ENCODE peak calls at places on chromosomes 13 and 19, in nine cellular contexts. One of them, this sample, is unnamed.

GRCh38 chr13:35963982-35964665 is 167.1 kb downstream of the DCLK1 start:
- DNase-seq in GM06990: no peak
- DNase-seq in heart right ventricle: no peak
- DNase-seq in endothelial cell of umbilical vein: peak
- DNase-seq in astrocyte of the spinal cord: no peak
- DNase-seq in uterus: no peak
- DNase-seq in A549: no peak
- DNase-seq in astrocyte: no peak
- DNase-seq in SK-N-SH: no peak
- DNase-seq in this sample: no peak

GRCh38 chr13:109919715-109920375 is 133.5 kb upstream of the IRS2 start:
- DNase-seq in GM06990: no peak
- DNase-seq in heart right ventricle: no peak
- DNase-seq in endothelial cell of umbilical vein: no peak
- DNase-seq in astrocyte of the spinal cord: peak
- DNase-seq in uterus: no peak
- DNase-seq in A549: no peak
- DNase-seq in astrocyte: peak
- DNase-seq in SK-N-SH: no peak
- DNase-seq in this sample: no peak

GRCh38 chr13:97753942-97754670 is 199.4 kb upstream of the IPO5 start:
- DNase-seq in GM06990: no peak
- DNase-seq in heart right ventricle: no peak
- DNase-seq in endothelial cell of umbilical vein: no peak
- DNase-seq in astrocyte of the spinal cord: no peak
- DNase-seq in uterus: no peak
- DNase-seq in A549: no peak
- DNase-seq in astrocyte: no peak
- DNase-seq in SK-N-SH: no peak
- DNase-seq in this sample: no peak

GRCh38 chr19:6773323-6773931 is 919 bp downstream of the VAV1 start:
- DNase-seq in GM06990: peak
- DNase-seq in heart right ventricle: peak
- DNase-seq in endothelial cell of umbilical vein: no peak
- DNase-seq in astrocyte of the spinal cord: no peak
- DNase-seq in uterus: no peak
- DNase-seq in A549: no peak
- DNase-seq in astrocyte: no peak
- DNase-seq in SK-N-SH: no peak
- DNase-seq in this sample: no peak

GRCh38 chr13:50179977-50180376 is 164.7 kb downstream of the KCNRG start:
- DNase-seq in GM06990: no peak
- DNase-seq in heart right ventricle: no peak
- DNase-seq in endothelial cell of umbilical vein: no peak
- DNase-seq in astrocyte of the spinal cord: no peak
- DNase-seq in uterus: no peak
- DNase-seq in A549: no peak
- DNase-seq in astrocyte: no peak
- DNase-seq in SK-N-SH: no peak
- DNase-seq in this sample: no peak

GRCh38 chr13:89490661-89491060 is 1819.5 kb downstream of the SLITRK5 start:
- DNase-seq in GM06990: no peak
- DNase-seq in heart right ventricle: no peak
- DNase-seq in endothelial cell of umbilical vein: no peak
- DNase-seq in astrocyte of the spinal cord: peak
- DNase-seq in uterus: no peak
- DNase-seq in A549: no peak
- DNase-seq in astrocyte: peak
- DNase-seq in SK-N-SH: no peak
- DNase-seq in this sample: no peak

GRCh38 chr19:8366961-8367326 is 3.0 kb downstream of the ANGPTL4 start:
- DNase-seq in GM06990: no peak
- DNase-seq in heart right ventricle: no peak
- DNase-seq in endothelial cell of umbilical vein: no peak
- DNase-seq in astrocyte of the spinal cord: no peak
- DNase-seq in uterus: peak
- DNase-seq in A549: no peak
- DNase-seq in astrocyte: peak
- DNase-seq in SK-N-SH: no peak
- DNase-seq in this sample: peak

GRCh38 chr19:39193785-39194184 is 3.0 kb upstream of the NCCRP1 start:
- DNase-seq in GM06990: no peak
- DNase-seq in heart right ventricle: no peak
- DNase-seq in endothelial cell of umbilical vein: no peak
- DNase-seq in astrocyte of the spinal cord: no peak
- DNase-seq in uterus: no peak
- DNase-seq in A549: peak
- DNase-seq in astrocyte: no peak
- DNase-seq in SK-N-SH: no peak
- DNase-seq in this sample: peak

GRCh38 chr19:55146078-55146647 is 2.8 kb downstream of the TNNT1 start:
- DNase-seq in GM06990: no peak
- DNase-seq in heart right ventricle: no peak
- DNase-seq in endothelial cell of umbilical vein: no peak
- DNase-seq in astrocyte of the spinal cord: no peak
- DNase-seq in uterus: no peak
- DNase-seq in A549: peak
- DNase-seq in astrocyte: no peak
- DNase-seq in SK-N-SH: peak
- DNase-seq in this sample: no peak

GRCh38 chr19:10315335-10316214 is at the start of gene FDX2:
- DNase-seq in GM06990: peak
- DNase-seq in heart right ventricle: peak
- DNase-seq in endothelial cell of umbilical vein: peak
- DNase-seq in astrocyte of the spinal cord: peak
- DNase-seq in uterus: peak
- DNase-seq in A549: peak
- DNase-seq in astrocyte: peak
- DNase-seq in SK-N-SH: peak
- DNase-seq in this sample: peak

GRCh38 chr13:36151591-36151990 is 20.4 kb upstream of the DCLK1 start:
- DNase-seq in GM06990: no peak
- DNase-seq in heart right ventricle: no peak
- DNase-seq in endothelial cell of umbilical vein: no peak
- DNase-seq in astrocyte of the spinal cord: no peak
- DNase-seq in uterus: no peak
- DNase-seq in A549: no peak
- DNase-seq in astrocyte: no peak
- DNase-seq in SK-N-SH: no peak
- DNase-seq in this sample: no peak

GRCh38 chr13:78608705-78609463 is 5.5 kb upstream of the POU4F1 start:
- DNase-seq in GM06990: no peak
- DNase-seq in heart right ventricle: no peak
- DNase-seq in endothelial cell of umbilical vein: peak
- DNase-seq in astrocyte of the spinal cord: no peak
- DNase-seq in uterus: no peak
- DNase-seq in A549: no peak
- DNase-seq in astrocyte: no peak
- DNase-seq in SK-N-SH: peak
- DNase-seq in this sample: no peak

GRCh38 chr13:51999525-51999924 is 11.7 kb downstream of the ATP7B start:
- DNase-seq in GM06990: no peak
- DNase-seq in heart right ventricle: peak
- DNase-seq in endothelial cell of umbilical vein: no peak
- DNase-seq in astrocyte of the spinal cord: no peak
- DNase-seq in uterus: no peak
- DNase-seq in A549: no peak
- DNase-seq in astrocyte: peak
- DNase-seq in SK-N-SH: no peak
- DNase-seq in this sample: no peak

GRCh38 chr19:12656899-12657571 is 9.5 kb downstream of the MAN2B1 start:
- DNase-seq in GM06990: no peak
- DNase-seq in heart right ventricle: no peak
- DNase-seq in endothelial cell of umbilical vein: no peak
- DNase-seq in astrocyte of the spinal cord: no peak
- DNase-seq in uterus: no peak
- DNase-seq in A549: no peak
- DNase-seq in astrocyte: no peak
- DNase-seq in SK-N-SH: peak
- DNase-seq in this sample: no peak

GRCh38 chr19:23762884-23763711 is 4.4 kb upstream of the ZNF681 start:
- DNase-seq in GM06990: peak
- DNase-seq in heart right ventricle: peak
- DNase-seq in endothelial cell of umbilical vein: no peak
- DNase-seq in astrocyte of the spinal cord: peak
- DNase-seq in uterus: peak
- DNase-seq in A549: no peak
- DNase-seq in astrocyte: peak
- DNase-seq in SK-N-SH: peak
- DNase-seq in this sample: peak

GRCh38 chr19:4707956-4708650 is 15.5 kb downstream of the DPP9 start:
- DNase-seq in GM06990: no peak
- DNase-seq in heart right ventricle: peak
- DNase-seq in endothelial cell of umbilical vein: no peak
- DNase-seq in astrocyte of the spinal cord: peak
- DNase-seq in uterus: peak
- DNase-seq in A549: no peak
- DNase-seq in astrocyte: peak
- DNase-seq in SK-N-SH: no peak
- DNase-seq in this sample: peak

GRCh38 chr13:108915095-108915633 is 285.8 kb downstream of the MYO16 start:
- DNase-seq in GM06990: no peak
- DNase-seq in heart right ventricle: no peak
- DNase-seq in endothelial cell of umbilical vein: peak
- DNase-seq in astrocyte of the spinal cord: peak
- DNase-seq in uterus: no peak
- DNase-seq in A549: no peak
- DNase-seq in astrocyte: peak
- DNase-seq in SK-N-SH: peak
- DNase-seq in this sample: peak

GRCh38 chr19:58558623-58559274 is 338 bp upstream of the UBE2M start:
- DNase-seq in GM06990: peak
- DNase-seq in heart right ventricle: peak
- DNase-seq in endothelial cell of umbilical vein: peak
- DNase-seq in astrocyte of the spinal cord: peak
- DNase-seq in uterus: peak
- DNase-seq in A549: peak
- DNase-seq in astrocyte: peak
- DNase-seq in SK-N-SH: peak
- DNase-seq in this sample: peak

GRCh38 chr13:112828756-112829155 is 138.9 kb downstream of the ATP11A start:
- DNase-seq in GM06990: no peak
- DNase-seq in heart right ventricle: no peak
- DNase-seq in endothelial cell of umbilical vein: no peak
- DNase-seq in astrocyte of the spinal cord: no peak
- DNase-seq in uterus: no peak
- DNase-seq in A549: no peak
- DNase-seq in astrocyte: no peak
- DNase-seq in SK-N-SH: no peak
- DNase-seq in this sample: no peak

DNA sequence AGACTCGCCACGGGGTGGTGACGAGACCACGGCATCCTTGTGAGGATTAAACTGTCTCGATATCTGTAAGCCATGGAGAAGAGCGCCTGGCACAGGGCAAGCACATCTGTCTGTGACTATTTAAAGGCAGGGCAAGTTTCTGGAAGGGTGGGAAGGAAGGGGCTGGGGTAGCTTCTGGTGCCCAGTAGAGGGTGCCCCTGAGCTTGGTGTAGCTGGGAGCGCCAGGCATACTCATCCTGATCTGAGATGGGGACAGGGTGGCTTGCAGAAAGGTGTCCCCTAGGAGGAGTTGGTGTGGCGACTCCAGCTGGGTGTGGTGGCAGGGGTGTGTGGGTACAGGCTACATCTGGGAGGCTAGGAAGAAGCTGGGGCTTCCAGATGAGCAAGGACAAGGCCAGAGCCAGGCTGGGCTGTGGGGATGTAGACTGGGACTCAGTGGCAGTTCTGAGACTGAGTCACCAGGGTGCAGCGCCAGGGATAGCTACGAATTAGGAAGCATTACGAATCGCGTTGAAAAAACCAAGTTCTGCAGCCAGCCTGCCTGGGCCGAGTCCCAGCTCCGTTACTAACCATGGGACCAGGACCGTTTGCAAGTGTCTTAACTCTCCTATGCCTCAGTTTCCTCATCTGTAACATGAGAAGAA is 23.1 kb upstream of the ASPDH start:
- DNase-seq in GM06990: no peak
- DNase-seq in heart right ventricle: no peak
- DNase-seq in endothelial cell of umbilical vein: no peak
- DNase-seq in astrocyte of the spinal cord: no peak
- DNase-seq in uterus: no peak
- DNase-seq in A549: no peak
- DNase-seq in astrocyte: peak
- DNase-seq in SK-N-SH: no peak
- DNase-seq in this sample: no peak
- TF ChIP-seq CTCF in GM06990: peak
- TF ChIP-seq CTCF in heart right ventricle: no peak
- TF ChIP-seq CTCF in endothelial cell of umbilical vein: no peak
- TF ChIP-seq CTCF in astrocyte of the spinal cord: no peak
- TF ChIP-seq CTCF in uterus: no peak
- TF ChIP-seq CTCF in A549: no peak
- TF ChIP-seq CTCF in astrocyte: no peak
- TF ChIP-seq CTCF in SK-N-SH: no peak
- TF ChIP-seq CTCF in this sample: no peak

DNA sequence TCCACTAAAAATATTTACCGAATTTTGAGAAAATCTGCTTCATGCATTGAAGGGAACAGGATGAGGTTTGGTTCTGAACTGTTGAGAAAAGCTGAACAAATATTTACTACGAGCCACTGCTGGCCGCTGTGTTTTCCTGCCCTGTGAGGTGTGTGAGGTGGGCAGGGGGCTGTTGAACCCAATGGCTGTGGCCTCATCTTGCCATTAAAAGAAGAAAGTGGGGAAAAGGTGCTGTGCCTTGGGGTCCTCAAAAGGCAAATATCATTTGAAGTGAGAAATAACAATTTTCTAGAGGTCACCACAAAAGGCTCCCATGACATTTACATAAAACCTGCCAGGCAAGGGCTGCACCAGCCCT is 44.7 kb downstream of the KLF2 start:
- DNase-seq in GM06990: no peak
- DNase-seq in heart right ventricle: no peak
- DNase-seq in endothelial cell of umbilical vein: no peak
- DNase-seq in astrocyte of the spinal cord: no peak
- DNase-seq in uterus: no peak
- DNase-seq in A549: no peak
- DNase-seq in astrocyte: no peak
- DNase-seq in SK-N-SH: no peak
- DNase-seq in this sample: no peak
- H3K4me3 ChIP-seq in GM06990: no peak
- H3K4me3 ChIP-seq in heart right ventricle: no peak
- H3K4me3 ChIP-seq in endothelial cell of umbilical vein: no peak
- H3K4me3 ChIP-seq in astrocyte of the spinal cord: no peak
- H3K4me3 ChIP-seq in uterus: no peak
- H3K4me3 ChIP-seq in A549: no peak
- H3K4me3 ChIP-seq in astrocyte: no peak
- H3K4me3 ChIP-seq in SK-N-SH: no peak
- H3K4me3 ChIP-seq in this sample: no peak

GRCh38 chr13:42615691-42616090 is 41.7 kb downstream of the TNFSF11 start:
- DNase-seq in GM06990: no peak
- DNase-seq in heart right ventricle: no peak
- DNase-seq in endothelial cell of umbilical vein: no peak
- DNase-seq in astrocyte of the spinal cord: no peak
- DNase-seq in uterus: no peak
- DNase-seq in A549: no peak
- DNase-seq in astrocyte: no peak
- DNase-seq in SK-N-SH: no peak
- DNase-seq in this sample: peak
- TF ChIP-seq CTCF in GM06990: no peak
- TF ChIP-seq CTCF in heart right ventricle: no peak
- TF ChIP-seq CTCF in endothelial cell of umbilical vein: no peak
- TF ChIP-seq CTCF in astrocyte of the spinal cord: no peak
- TF ChIP-seq CTCF in uterus: no peak
- TF ChIP-seq CTCF in A549: no peak
- TF ChIP-seq CTCF in astrocyte: no peak
- TF ChIP-seq CTCF in SK-N-SH: no peak
- TF ChIP-seq CTCF in this sample: no peak

GRCh38 chr13:93552596-93552995 is 326.0 kb downstream of the GPC6 start:
- DNase-seq in GM06990: no peak
- DNase-seq in heart right ventricle: no peak
- DNase-seq in endothelial cell of umbilical vein: no peak
- DNase-seq in astrocyte of the spinal cord: no peak
- DNase-seq in uterus: no peak
- DNase-seq in A549: no peak
- DNase-seq in astrocyte: no peak
- DNase-seq in SK-N-SH: no peak
- DNase-seq in this sample: no peak
- H3K4me3 ChIP-seq in GM06990: no peak
- H3K4me3 ChIP-seq in heart right ventricle: no peak
- H3K4me3 ChIP-seq in endothelial cell of umbilical vein: no peak
- H3K4me3 ChIP-seq in astrocyte of the spinal cord: no peak
- H3K4me3 ChIP-seq in uterus: no peak
- H3K4me3 ChIP-seq in A549: no peak
- H3K4me3 ChIP-seq in astrocyte: no peak
- H3K4me3 ChIP-seq in SK-N-SH: no peak
- H3K4me3 ChIP-seq in this sample: no peak